ENCODE peak calls at places on chromosomes 3 and 15, in five cellular contexts. U is H9, M is left lung, C is PC-3, R is colonic mucosa. Y is an unnamed sample.

GRCh38 chr15:64490598-64491259 is 30.4 kb downstream of the ZNF609 start:
- DNase-seq in U (no peak), M (no peak), C (no peak), R (no peak), Y (no peak)

GRCh38 chr15:98668566-98669308 is 20.4 kb downstream of the IGF1R start:
- DNase-seq in U (no peak), M (no peak), C (peak; percentile 48), R (no peak), Y (no peak)

GRCh38 chr3:8629151-8630021 is 15.2 kb downstream of the SSUH2 start:
- DNase-seq in U (no peak), M (peak; percentile 89), C (peak; percentile 97), R (peak; percentile 82), Y (no peak)

GRCh38 chr3:56988874-56989433 is 71.5 kb upstream of the SPATA12 start:
- DNase-seq in U (peak; percentile 75), M (no peak), C (peak; percentile 87), R (peak; percentile 85), Y (no peak)

GRCh38 chr15:94411279-94411678 is 179.9 kb downstream of the MCTP2 start:
- DNase-seq in U (no peak), M (no peak), C (no peak), R (no peak), Y (no peak)

GRCh38 chr3:118187221-118187620 is 847.4 kb downstream of the IGSF11 start:
- DNase-seq in U (no peak), M (no peak), C (peak; percentile 50), R (no peak), Y (no peak)

GRCh38 chr3:53342353-53342752 is 5.0 kb downstream of the DCP1A start:
- DNase-seq in U (no peak), M (no peak), C (no peak), R (peak; percentile 57), Y (no peak)

GRCh38 chr3:184299488-184300376 is 691 bp downstream of the PSMD2 start:
- DNase-seq in U (no peak), M (no peak), C (peak; percentile 50), R (no peak), Y (no peak)

GRCh38 chr3:132784502-132785025 is 62.4 kb upstream of the NPHP3 start:
- DNase-seq in U (no peak), M (no peak), C (no peak), R (no peak), Y (no peak)

GRCh38 chr3:15330031-15330596 is 2.3 kb downstream of the SH3BP5 start:
- DNase-seq in U (no peak), M (no peak), C (no peak), R (no peak), Y (no peak)

GRCh38 chr15:66864086-66864830 is 162.2 kb downstream of the SMAD6 start:
- DNase-seq in U (peak; percentile 24), M (no peak), C (no peak), R (peak; percentile 8), Y (peak; percentile 52)

GRCh38 chr3:99648091-99648490 is 9.7 kb downstream of the COL8A1 start:
- DNase-seq in U (no peak), M (no peak), C (peak; percentile 94), R (peak; percentile 40), Y (no peak)

GRCh38 chr3:10413041-10413440 is 92.1 kb upstream of the SEC13 start:
- DNase-seq in U (no peak), M (peak; percentile 36), C (no peak), R (no peak), Y (no peak)

GRCh38 chr15:63331456-63331855 is 50.2 kb downstream of the CA12 start:
- DNase-seq in U (no peak), M (no peak), C (peak; percentile 67), R (no peak), Y (no peak)

GRCh38 chr3:30341851-30342250 is 264.6 kb upstream of the TGFBR2 start:
- DNase-seq in U (no peak), M (no peak), C (no peak), R (no peak), Y (no peak)

GRCh38 chr3:40267940-40268707 is 41.4 kb upstream of the EIF1B start:
- DNase-seq in U (no peak), M (no peak), C (no peak), R (no peak), Y (no peak)

GRCh38 chr3:150631515-150632221 is 28.5 kb downstream of the SELENOT start:
- DNase-seq in U (no peak), M (no peak), C (no peak), R (no peak), Y (no peak)
- H3K27ac ChIP-seq in U (no peak overlapping the region), M (no peak overlapping the region), C (no peak overlapping the region), R (no peak overlapping the region), Y (no peak overlapping the region)

GRCh38 chr15:57573151-57573550 is 18.6 kb upstream of the MYZAP start:
- DNase-seq in U (no peak), M (no peak), C (no peak), R (no peak), Y (no peak)
- H3K27ac ChIP-seq in U (no peak overlapping the region), M (no peak overlapping the region), C (no peak overlapping the region), R (no peak overlapping the region), Y (no peak overlapping the region)

GRCh38 chr3:64109438-64109837 is 86.1 kb upstream of the PSMD6 start:
- DNase-seq in U (peak; percentile 35), M (no peak), C (no peak), R (peak; percentile 46), Y (no peak)
- H3K27ac ChIP-seq in U (no peak overlapping the region), M (no peak overlapping the region), C (no peak overlapping the region), R (no peak overlapping the region), Y (peak overlapping the region; percentile 20)

GRCh38 chr3:66335671-66336070 is 114.9 kb downstream of the SLC25A26 start:
- DNase-seq in U (no peak), M (no peak), C (no peak), R (no peak), Y (no peak)
- H3K27ac ChIP-seq in U (no peak overlapping the region), M (no peak overlapping the region), C (no peak overlapping the region), R (no peak overlapping the region), Y (no peak overlapping the region)

Y was measured in vagina.